ENCODE peak calls at places on chromosomes 7 and 10, in ten cellular contexts. One of them, this sample, is unnamed. For H3K27me3, the result is how much of the 10 kb centered on the place peaks cover.

GRCh38 chr7:124462249-124462648 is 303.3 kb downstream of the GPR37 start:
- DNase-seq in mesenchymal stem cell: peak
- DNase-seq in cardiac muscle cell: no peak
- DNase-seq in heart left ventricle: no peak
- DNase-seq in keratinocyte: peak
- DNase-seq in suprapubic skin: no peak
- DNase-seq in AG04450: peak
- DNase-seq in ovary: no peak
- DNase-seq in GM23338: no peak
- DNase-seq in CD8-positive, alpha-beta T cell: no peak
- DNase-seq in this sample: no peak

GRCh38 chr7:133602291-133602690 is 349.4 kb downstream of the EXOC4 start:
- DNase-seq in mesenchymal stem cell: no peak
- DNase-seq in cardiac muscle cell: peak
- DNase-seq in heart left ventricle: no peak
- DNase-seq in keratinocyte: no peak
- DNase-seq in suprapubic skin: no peak
- DNase-seq in AG04450: no peak
- DNase-seq in ovary: no peak
- DNase-seq in GM23338: peak
- DNase-seq in CD8-positive, alpha-beta T cell: no peak
- DNase-seq in this sample: no peak

GRCh38 chr7:107594961-107595737 is 15.1 kb downstream of the BCAP29 start:
- DNase-seq in mesenchymal stem cell: peak
- DNase-seq in cardiac muscle cell: peak
- DNase-seq in heart left ventricle: peak
- DNase-seq in keratinocyte: peak
- DNase-seq in suprapubic skin: no peak
- DNase-seq in AG04450: peak
- DNase-seq in ovary: no peak
- DNase-seq in GM23338: no peak
- DNase-seq in CD8-positive, alpha-beta T cell: no peak
- DNase-seq in this sample: no peak

GRCh38 chr7:14748461-14748860 is 154.1 kb downstream of the DGKB start:
- DNase-seq in mesenchymal stem cell: peak
- DNase-seq in cardiac muscle cell: peak
- DNase-seq in heart left ventricle: no peak
- DNase-seq in keratinocyte: peak
- DNase-seq in suprapubic skin: no peak
- DNase-seq in AG04450: peak
- DNase-seq in ovary: no peak
- DNase-seq in GM23338: no peak
- DNase-seq in CD8-positive, alpha-beta T cell: no peak
- DNase-seq in this sample: no peak

GRCh38 chr10:127447197-127447596 is 101.9 kb upstream of the NPS start:
- DNase-seq in mesenchymal stem cell: no peak
- DNase-seq in cardiac muscle cell: no peak
- DNase-seq in heart left ventricle: no peak
- DNase-seq in keratinocyte: no peak
- DNase-seq in suprapubic skin: no peak
- DNase-seq in AG04450: no peak
- DNase-seq in ovary: no peak
- DNase-seq in GM23338: no peak
- DNase-seq in CD8-positive, alpha-beta T cell: no peak
- DNase-seq in this sample: no peak

GRCh38 chr7:149147730-149148653 is 739 bp downstream of the ZNF398 start:
- DNase-seq in mesenchymal stem cell: peak
- DNase-seq in cardiac muscle cell: peak
- DNase-seq in heart left ventricle: peak
- DNase-seq in keratinocyte: no peak
- DNase-seq in suprapubic skin: peak
- DNase-seq in AG04450: no peak
- DNase-seq in ovary: peak
- DNase-seq in GM23338: peak
- DNase-seq in CD8-positive, alpha-beta T cell: peak
- DNase-seq in this sample: peak

GRCh38 chr7:44914992-44915607 is 29.8 kb upstream of the PURB start:
- DNase-seq in mesenchymal stem cell: peak
- DNase-seq in cardiac muscle cell: no peak
- DNase-seq in heart left ventricle: no peak
- DNase-seq in keratinocyte: no peak
- DNase-seq in suprapubic skin: no peak
- DNase-seq in AG04450: no peak
- DNase-seq in ovary: no peak
- DNase-seq in GM23338: no peak
- DNase-seq in CD8-positive, alpha-beta T cell: peak
- DNase-seq in this sample: peak

GRCh38 chr7:49721441-49721840 is 52.0 kb upstream of the VWC2 start:
- DNase-seq in mesenchymal stem cell: no peak
- DNase-seq in cardiac muscle cell: no peak
- DNase-seq in heart left ventricle: no peak
- DNase-seq in keratinocyte: no peak
- DNase-seq in suprapubic skin: no peak
- DNase-seq in AG04450: no peak
- DNase-seq in ovary: no peak
- DNase-seq in GM23338: no peak
- DNase-seq in CD8-positive, alpha-beta T cell: no peak
- DNase-seq in this sample: no peak

GRCh38 chr10:24008164-24009066 is 200.5 kb upstream of the KIAA1217 start:
- DNase-seq in mesenchymal stem cell: no peak
- DNase-seq in cardiac muscle cell: peak
- DNase-seq in heart left ventricle: no peak
- DNase-seq in keratinocyte: no peak
- DNase-seq in suprapubic skin: no peak
- DNase-seq in AG04450: no peak
- DNase-seq in ovary: no peak
- DNase-seq in GM23338: peak
- DNase-seq in CD8-positive, alpha-beta T cell: no peak
- DNase-seq in this sample: no peak

GRCh38 chr7:123748734-123749536 is at the start of gene WASL:
- DNase-seq in mesenchymal stem cell: peak
- DNase-seq in cardiac muscle cell: peak
- DNase-seq in heart left ventricle: peak
- DNase-seq in keratinocyte: peak
- DNase-seq in suprapubic skin: peak
- DNase-seq in AG04450: peak
- DNase-seq in ovary: peak
- DNase-seq in GM23338: peak
- DNase-seq in CD8-positive, alpha-beta T cell: peak
- DNase-seq in this sample: peak

GRCh38 chr7:47381132-47381495 is 200.8 kb downstream of the TNS3 start:
- DNase-seq in mesenchymal stem cell: no peak
- DNase-seq in cardiac muscle cell: no peak
- DNase-seq in heart left ventricle: no peak
- DNase-seq in keratinocyte: no peak
- DNase-seq in suprapubic skin: no peak
- DNase-seq in AG04450: no peak
- DNase-seq in ovary: no peak
- DNase-seq in GM23338: no peak
- DNase-seq in CD8-positive, alpha-beta T cell: no peak
- DNase-seq in this sample: no peak

GRCh38 chr7:4665661-4666060 is 16.4 kb upstream of the FOXK1 start:
- DNase-seq in mesenchymal stem cell: peak
- DNase-seq in cardiac muscle cell: peak
- DNase-seq in heart left ventricle: no peak
- DNase-seq in keratinocyte: no peak
- DNase-seq in suprapubic skin: no peak
- DNase-seq in AG04450: peak
- DNase-seq in ovary: no peak
- DNase-seq in GM23338: no peak
- DNase-seq in CD8-positive, alpha-beta T cell: no peak
- DNase-seq in this sample: no peak

GRCh38 chr7:47091141-47091540 is 490.8 kb downstream of the TNS3 start:
- DNase-seq in mesenchymal stem cell: no peak
- DNase-seq in cardiac muscle cell: no peak
- DNase-seq in heart left ventricle: no peak
- DNase-seq in keratinocyte: no peak
- DNase-seq in suprapubic skin: no peak
- DNase-seq in AG04450: no peak
- DNase-seq in ovary: no peak
- DNase-seq in GM23338: no peak
- DNase-seq in CD8-positive, alpha-beta T cell: no peak
- DNase-seq in this sample: no peak

GRCh38 chr7:65397730-65398142 is 24.1 kb downstream of the ZNF92 start:
- DNase-seq in mesenchymal stem cell: peak
- DNase-seq in cardiac muscle cell: peak
- DNase-seq in heart left ventricle: no peak
- DNase-seq in keratinocyte: no peak
- DNase-seq in suprapubic skin: no peak
- DNase-seq in AG04450: no peak
- DNase-seq in ovary: no peak
- DNase-seq in GM23338: peak
- DNase-seq in CD8-positive, alpha-beta T cell: no peak
- DNase-seq in this sample: no peak

GRCh38 chr10:112689327-112689726 is 242.3 kb downstream of the VTI1A start:
- DNase-seq in mesenchymal stem cell: peak
- DNase-seq in cardiac muscle cell: peak
- DNase-seq in heart left ventricle: no peak
- DNase-seq in keratinocyte: no peak
- DNase-seq in suprapubic skin: no peak
- DNase-seq in AG04450: no peak
- DNase-seq in ovary: peak
- DNase-seq in GM23338: peak
- DNase-seq in CD8-positive, alpha-beta T cell: no peak
- DNase-seq in this sample: no peak

GRCh38 chr7:38187794-38188472 is 9.9 kb downstream of the STARD3NL start:
- DNase-seq in mesenchymal stem cell: no peak
- DNase-seq in cardiac muscle cell: no peak
- DNase-seq in heart left ventricle: no peak
- DNase-seq in keratinocyte: no peak
- DNase-seq in suprapubic skin: no peak
- DNase-seq in AG04450: no peak
- DNase-seq in ovary: no peak
- DNase-seq in GM23338: no peak
- DNase-seq in CD8-positive, alpha-beta T cell: no peak
- DNase-seq in this sample: no peak

GRCh38 chr7:114715907-114716306 is 206.0 kb upstream of the MDFIC start:
- DNase-seq in mesenchymal stem cell: peak
- DNase-seq in cardiac muscle cell: peak
- DNase-seq in heart left ventricle: no peak
- DNase-seq in keratinocyte: no peak
- DNase-seq in suprapubic skin: no peak
- DNase-seq in AG04450: no peak
- DNase-seq in ovary: no peak
- DNase-seq in GM23338: no peak
- DNase-seq in CD8-positive, alpha-beta T cell: no peak
- DNase-seq in this sample: no peak
- H3K27me3 ChIP-seq in mesenchymal stem cell: under half
- H3K27me3 ChIP-seq in cardiac muscle cell: under half
- H3K27me3 ChIP-seq in heart left ventricle: under half
- H3K27me3 ChIP-seq in keratinocyte: under half
- H3K27me3 ChIP-seq in suprapubic skin: under half
- H3K27me3 ChIP-seq in AG04450: under half
- H3K27me3 ChIP-seq in ovary: under half
- H3K27me3 ChIP-seq in GM23338: under half
- H3K27me3 ChIP-seq in CD8-positive, alpha-beta T cell: under half
- H3K27me3 ChIP-seq in this sample: under half

GRCh38 chr7:155386608-155387007 is 71.3 kb upstream of the EN2 start:
- DNase-seq in mesenchymal stem cell: no peak
- DNase-seq in cardiac muscle cell: no peak
- DNase-seq in heart left ventricle: no peak
- DNase-seq in keratinocyte: no peak
- DNase-seq in suprapubic skin: no peak
- DNase-seq in AG04450: no peak
- DNase-seq in ovary: no peak
- DNase-seq in GM23338: no peak
- DNase-seq in CD8-positive, alpha-beta T cell: no peak
- DNase-seq in this sample: no peak
- H3K27me3 ChIP-seq in mesenchymal stem cell: half or more
- H3K27me3 ChIP-seq in cardiac muscle cell: half or more
- H3K27me3 ChIP-seq in heart left ventricle: under half
- H3K27me3 ChIP-seq in keratinocyte: under half
- H3K27me3 ChIP-seq in suprapubic skin: half or more
- H3K27me3 ChIP-seq in AG04450: under half
- H3K27me3 ChIP-seq in ovary: under half
- H3K27me3 ChIP-seq in GM23338: under half
- H3K27me3 ChIP-seq in CD8-positive, alpha-beta T cell: under half
- H3K27me3 ChIP-seq in this sample: under half

DNA sequence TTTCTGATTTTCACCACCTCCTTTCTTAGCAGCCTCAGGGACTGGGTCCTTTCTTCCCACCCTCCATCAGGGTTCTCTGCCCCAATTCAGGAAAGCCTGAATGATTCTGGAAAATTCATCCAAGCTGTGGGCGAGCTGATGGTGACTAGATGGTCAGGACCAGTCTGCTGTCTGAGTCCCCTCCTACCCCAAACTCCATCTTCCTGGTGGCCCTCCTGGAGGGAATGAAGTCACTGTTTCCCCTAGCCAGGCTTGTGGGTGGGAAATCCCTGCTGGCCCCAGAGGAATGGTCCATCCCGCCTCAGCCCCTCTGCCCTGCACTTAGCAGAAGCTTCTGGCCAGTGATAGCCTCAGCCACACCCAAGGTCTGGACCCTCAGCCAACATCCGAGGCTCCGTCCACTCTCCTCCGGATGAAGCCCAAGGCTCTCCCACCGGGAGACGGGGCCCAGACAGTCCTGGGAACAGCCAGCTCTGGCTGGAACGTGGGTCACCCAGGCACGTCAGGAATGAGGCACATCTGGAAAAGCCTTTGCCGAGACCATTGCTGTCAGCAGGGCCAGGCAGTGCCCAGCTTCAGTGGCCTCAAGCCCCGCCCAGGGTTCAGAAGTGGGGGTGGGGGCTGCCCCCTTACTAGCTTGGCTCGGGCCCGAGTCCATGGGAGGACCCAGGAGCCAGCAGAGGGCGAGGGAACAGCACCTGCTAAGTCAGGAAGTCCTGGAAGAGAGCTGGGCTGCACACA is 4.0 kb upstream of the AQP1 start:
- DNase-seq in mesenchymal stem cell: no peak
- DNase-seq in cardiac muscle cell: no peak
- DNase-seq in heart left ventricle: peak
- DNase-seq in keratinocyte: no peak
- DNase-seq in suprapubic skin: no peak
- DNase-seq in AG04450: no peak
- DNase-seq in ovary: no peak
- DNase-seq in GM23338: no peak
- DNase-seq in CD8-positive, alpha-beta T cell: no peak
- DNase-seq in this sample: no peak
- H3K27me3 ChIP-seq in mesenchymal stem cell: under half
- H3K27me3 ChIP-seq in cardiac muscle cell: under half
- H3K27me3 ChIP-seq in heart left ventricle: under half
- H3K27me3 ChIP-seq in keratinocyte: under half
- H3K27me3 ChIP-seq in suprapubic skin: under half
- H3K27me3 ChIP-seq in AG04450: under half
- H3K27me3 ChIP-seq in ovary: under half
- H3K27me3 ChIP-seq in GM23338: under half
- H3K27me3 ChIP-seq in CD8-positive, alpha-beta T cell: under half
- H3K27me3 ChIP-seq in this sample: under half

DNA sequence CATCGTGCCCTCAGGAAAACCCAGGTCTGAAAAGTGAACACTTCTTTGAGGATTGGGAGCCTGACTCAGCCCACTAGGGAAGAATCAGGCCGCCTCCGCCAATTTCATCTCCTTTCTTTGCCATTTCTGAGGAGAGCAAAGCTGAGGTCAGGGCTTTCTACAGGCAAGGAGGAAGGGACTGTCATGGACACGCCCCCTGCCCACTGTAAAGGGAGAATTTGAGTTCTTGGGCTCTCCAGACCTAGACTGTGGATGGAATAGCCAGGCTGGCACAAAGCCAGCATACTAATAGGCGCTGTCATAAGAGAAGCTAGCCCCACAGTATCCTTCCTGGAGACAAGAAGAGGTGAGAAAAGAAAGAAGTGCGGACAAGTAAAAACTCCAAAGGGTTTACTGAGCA is 3.4 kb upstream of the EGR2 start:
- DNase-seq in mesenchymal stem cell: no peak
- DNase-seq in cardiac muscle cell: peak
- DNase-seq in heart left ventricle: no peak
- DNase-seq in keratinocyte: no peak
- DNase-seq in suprapubic skin: no peak
- DNase-seq in AG04450: no peak
- DNase-seq in ovary: no peak
- DNase-seq in GM23338: no peak
- DNase-seq in CD8-positive, alpha-beta T cell: no peak
- DNase-seq in this sample: no peak
- H3K27me3 ChIP-seq in mesenchymal stem cell: under half
- H3K27me3 ChIP-seq in cardiac muscle cell: half or more
- H3K27me3 ChIP-seq in heart left ventricle: under half
- H3K27me3 ChIP-seq in keratinocyte: under half
- H3K27me3 ChIP-seq in suprapubic skin: under half
- H3K27me3 ChIP-seq in AG04450: under half
- H3K27me3 ChIP-seq in ovary: under half
- H3K27me3 ChIP-seq in GM23338: half or more
- H3K27me3 ChIP-seq in CD8-positive, alpha-beta T cell: under half
- H3K27me3 ChIP-seq in this sample: under half

This sample was measured in CD8-positive, alpha-beta memory T cell.